ENCODE peak calls at places on chromosome 11, in eight cellular contexts. One of them, this sample, is unnamed. For H3K9me3, the result is how much of the 10 kb centered on the place peaks cover.

GRCh38 chr11:110147965-110148709 is 54.9 kb downstream of the ZC3H12C start:
- DNase-seq in left lung: no peak
- DNase-seq in cardiac muscle cell: no peak
- DNase-seq in A549: peak
- DNase-seq in OCI-LY7: no peak
- DNase-seq in lower lobe of right lung: no peak
- DNase-seq in right cardiac atrium: no peak
- DNase-seq in heart left ventricle: no peak
- DNase-seq in this sample: no peak

GRCh38 chr11:2409701-2410468 is 9.3 kb downstream of the TSSC4 start:
- DNase-seq in left lung: no peak
- DNase-seq in cardiac muscle cell: peak
- DNase-seq in A549: no peak
- DNase-seq in OCI-LY7: no peak
- DNase-seq in lower lobe of right lung: no peak
- DNase-seq in right cardiac atrium: no peak
- DNase-seq in heart left ventricle: no peak
- DNase-seq in this sample: no peak

GRCh38 chr11:83611616-83612015 is 325.4 kb upstream of the CCDC90B start:
- DNase-seq in left lung: no peak
- DNase-seq in cardiac muscle cell: no peak
- DNase-seq in A549: no peak
- DNase-seq in OCI-LY7: no peak
- DNase-seq in lower lobe of right lung: no peak
- DNase-seq in right cardiac atrium: no peak
- DNase-seq in heart left ventricle: no peak
- DNase-seq in this sample: no peak

GRCh38 chr11:36141161-36141560 is 148.1 kb downstream of the COMMD9 start:
- DNase-seq in left lung: no peak
- DNase-seq in cardiac muscle cell: no peak
- DNase-seq in A549: no peak
- DNase-seq in OCI-LY7: no peak
- DNase-seq in lower lobe of right lung: no peak
- DNase-seq in right cardiac atrium: no peak
- DNase-seq in heart left ventricle: no peak
- DNase-seq in this sample: no peak

GRCh38 chr11:5380740-5381342 is 2.8 kb upstream of the OR51M1 start:
- DNase-seq in left lung: peak
- DNase-seq in cardiac muscle cell: peak
- DNase-seq in A549: peak
- DNase-seq in OCI-LY7: peak
- DNase-seq in lower lobe of right lung: no peak
- DNase-seq in right cardiac atrium: no peak
- DNase-seq in heart left ventricle: peak
- DNase-seq in this sample: peak

GRCh38 chr11:59187587-59187986 is 15.7 kb downstream of the DTX4 start:
- DNase-seq in left lung: peak
- DNase-seq in cardiac muscle cell: no peak
- DNase-seq in A549: no peak
- DNase-seq in OCI-LY7: no peak
- DNase-seq in lower lobe of right lung: peak
- DNase-seq in right cardiac atrium: peak
- DNase-seq in heart left ventricle: peak
- DNase-seq in this sample: no peak

GRCh38 chr11:65496304-65497140 is 2.3 kb upstream of the MALAT1 start:
- DNase-seq in left lung: no peak
- DNase-seq in cardiac muscle cell: no peak
- DNase-seq in A549: no peak
- DNase-seq in OCI-LY7: no peak
- DNase-seq in lower lobe of right lung: no peak
- DNase-seq in right cardiac atrium: no peak
- DNase-seq in heart left ventricle: no peak
- DNase-seq in this sample: no peak

GRCh38 chr11:65555693-65556231 is 2.4 kb downstream of the LTBP3 start:
- DNase-seq in left lung: no peak
- DNase-seq in cardiac muscle cell: no peak
- DNase-seq in A549: peak
- DNase-seq in OCI-LY7: no peak
- DNase-seq in lower lobe of right lung: no peak
- DNase-seq in right cardiac atrium: peak
- DNase-seq in heart left ventricle: peak
- DNase-seq in this sample: peak

GRCh38 chr11:1194231-1194976 is 28.5 kb upstream of the MUC5B start:
- DNase-seq in left lung: peak
- DNase-seq in cardiac muscle cell: no peak
- DNase-seq in A549: no peak
- DNase-seq in OCI-LY7: no peak
- DNase-seq in lower lobe of right lung: peak
- DNase-seq in right cardiac atrium: no peak
- DNase-seq in heart left ventricle: no peak
- DNase-seq in this sample: no peak

GRCh38 chr11:65663634-65664200 is 1.0 kb upstream of the RELA start:
- DNase-seq in left lung: peak
- DNase-seq in cardiac muscle cell: no peak
- DNase-seq in A549: no peak
- DNase-seq in OCI-LY7: peak
- DNase-seq in lower lobe of right lung: peak
- DNase-seq in right cardiac atrium: peak
- DNase-seq in heart left ventricle: peak
- DNase-seq in this sample: peak

GRCh38 chr11:124113890-124114289 is 1.4 kb upstream of the VWA5A start:
- DNase-seq in left lung: peak
- DNase-seq in cardiac muscle cell: no peak
- DNase-seq in A549: no peak
- DNase-seq in OCI-LY7: no peak
- DNase-seq in lower lobe of right lung: no peak
- DNase-seq in right cardiac atrium: no peak
- DNase-seq in heart left ventricle: no peak
- DNase-seq in this sample: no peak

GRCh38 chr11:60899021-60899936 is 7.1 kb downstream of the PRPF19 start:
- DNase-seq in left lung: no peak
- DNase-seq in cardiac muscle cell: peak
- DNase-seq in A549: peak
- DNase-seq in OCI-LY7: peak
- DNase-seq in lower lobe of right lung: no peak
- DNase-seq in right cardiac atrium: no peak
- DNase-seq in heart left ventricle: no peak
- DNase-seq in this sample: no peak
- H3K4me3 ChIP-seq in left lung: no peak
- H3K4me3 ChIP-seq in cardiac muscle cell: no peak
- H3K4me3 ChIP-seq in A549: no peak
- H3K4me3 ChIP-seq in OCI-LY7: no peak
- H3K4me3 ChIP-seq in lower lobe of right lung: no peak
- H3K4me3 ChIP-seq in right cardiac atrium: no peak
- H3K4me3 ChIP-seq in heart left ventricle: no peak
- H3K4me3 ChIP-seq in this sample: no peak

DNA sequence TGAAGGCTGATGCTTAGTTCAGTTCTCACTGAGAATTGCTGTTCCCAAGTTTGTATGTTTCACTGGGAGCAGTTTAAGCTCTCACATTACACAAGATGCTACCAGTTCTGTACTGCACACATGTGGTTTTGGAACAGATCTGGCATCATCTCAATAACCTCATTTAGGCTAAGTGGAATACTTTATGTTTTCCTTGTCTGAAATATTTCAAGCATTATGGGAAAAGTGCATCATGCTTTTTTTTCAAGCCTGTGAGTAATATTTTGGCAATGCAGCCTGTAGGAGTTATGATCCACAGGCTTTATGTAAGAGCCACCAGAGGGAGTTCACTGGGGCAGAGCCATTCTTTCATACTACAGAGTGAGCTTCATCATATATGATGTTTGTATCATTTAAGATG is 141.5 kb downstream of the OR4C45 start:
- DNase-seq in left lung: no peak
- DNase-seq in cardiac muscle cell: no peak
- DNase-seq in A549: no peak
- DNase-seq in OCI-LY7: no peak
- DNase-seq in lower lobe of right lung: no peak
- DNase-seq in right cardiac atrium: no peak
- DNase-seq in heart left ventricle: no peak
- DNase-seq in this sample: no peak
- H3K9me3 ChIP-seq in left lung: under half
- H3K9me3 ChIP-seq in cardiac muscle cell: under half
- H3K9me3 ChIP-seq in A549: under half
- H3K9me3 ChIP-seq in OCI-LY7: under half
- H3K9me3 ChIP-seq in lower lobe of right lung: under half
- H3K9me3 ChIP-seq in right cardiac atrium: under half
- H3K9me3 ChIP-seq in heart left ventricle: under half
- H3K9me3 ChIP-seq in this sample: under half

GRCh38 chr11:11465280-11465679 is 112.2 kb upstream of the CSNK2A3 start:
- DNase-seq in left lung: no peak
- DNase-seq in cardiac muscle cell: no peak
- DNase-seq in A549: no peak
- DNase-seq in OCI-LY7: no peak
- DNase-seq in lower lobe of right lung: no peak
- DNase-seq in right cardiac atrium: no peak
- DNase-seq in heart left ventricle: no peak
- DNase-seq in this sample: no peak
- H3K27ac ChIP-seq in left lung: no peak
- H3K27ac ChIP-seq in cardiac muscle cell: no peak
- H3K27ac ChIP-seq in A549: no peak
- H3K27ac ChIP-seq in OCI-LY7: no peak
- H3K27ac ChIP-seq in lower lobe of right lung: no peak
- H3K27ac ChIP-seq in right cardiac atrium: no peak
- H3K27ac ChIP-seq in heart left ventricle: no peak
- H3K27ac ChIP-seq in this sample: no peak

DNA sequence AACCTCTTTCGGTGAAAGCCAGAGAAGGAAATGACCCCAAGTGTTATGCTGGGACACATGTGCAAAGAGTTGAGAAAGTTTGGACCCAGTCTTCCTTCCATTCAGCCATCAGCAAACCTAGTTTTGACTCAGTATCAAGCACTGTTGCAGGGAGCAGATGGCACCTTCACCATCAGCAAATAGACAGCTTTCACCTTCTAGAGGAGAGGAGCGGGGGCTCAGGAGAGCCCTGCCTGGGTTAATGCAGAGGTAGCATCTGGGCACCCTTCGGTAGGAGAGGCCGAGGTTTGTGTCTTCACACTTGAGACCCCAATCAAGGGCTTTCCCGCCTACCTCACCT is 16.2 kb upstream of the MFRP start:
- DNase-seq in left lung: no peak
- DNase-seq in cardiac muscle cell: no peak
- DNase-seq in A549: no peak
- DNase-seq in OCI-LY7: peak
- DNase-seq in lower lobe of right lung: no peak
- DNase-seq in right cardiac atrium: no peak
- DNase-seq in heart left ventricle: no peak
- DNase-seq in this sample: no peak
- H3K4me3 ChIP-seq in left lung: no peak
- H3K4me3 ChIP-seq in cardiac muscle cell: peak
- H3K4me3 ChIP-seq in A549: no peak
- H3K4me3 ChIP-seq in OCI-LY7: peak
- H3K4me3 ChIP-seq in lower lobe of right lung: peak
- H3K4me3 ChIP-seq in right cardiac atrium: peak
- H3K4me3 ChIP-seq in heart left ventricle: peak
- H3K4me3 ChIP-seq in this sample: no peak

DNA sequence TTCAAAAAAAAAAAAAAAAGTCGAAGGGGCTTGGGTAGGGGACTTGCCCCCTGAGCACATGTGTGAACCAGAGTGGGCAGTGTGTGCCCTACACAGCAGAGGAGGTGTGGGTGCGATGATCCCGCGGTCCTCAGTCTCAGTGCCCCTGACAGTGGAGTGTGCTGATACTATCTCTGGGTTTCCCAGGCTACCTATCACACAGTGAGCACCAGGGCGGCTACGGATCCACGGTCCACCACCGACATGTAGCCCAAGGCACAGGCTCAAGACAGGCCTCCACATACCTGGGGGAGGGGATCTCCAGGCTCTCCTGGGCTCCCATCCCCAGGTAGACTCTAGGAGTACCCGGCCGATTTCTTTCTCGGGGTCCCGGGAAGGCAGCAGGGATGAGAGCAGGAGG is 9.1 kb downstream of the B3GAT1 start:
- DNase-seq in left lung: no peak
- DNase-seq in cardiac muscle cell: no peak
- DNase-seq in A549: no peak
- DNase-seq in OCI-LY7: no peak
- DNase-seq in lower lobe of right lung: no peak
- DNase-seq in right cardiac atrium: no peak
- DNase-seq in heart left ventricle: no peak
- DNase-seq in this sample: no peak
- H3K9me3 ChIP-seq in left lung: under half
- H3K9me3 ChIP-seq in cardiac muscle cell: under half
- H3K9me3 ChIP-seq in A549: under half
- H3K9me3 ChIP-seq in OCI-LY7: under half
- H3K9me3 ChIP-seq in lower lobe of right lung: under half
- H3K9me3 ChIP-seq in right cardiac atrium: under half
- H3K9me3 ChIP-seq in heart left ventricle: under half
- H3K9me3 ChIP-seq in this sample: under half

This sample was measured in SJSA1.